ENCODE peak calls at places on chromosomes 13 and 19, in five cellular contexts. T is transverse colon; X is ascending aorta; P is neuronal stem cell; I is CD8-positive, alpha-beta T cell. U is an unnamed sample. For H3K4me1, the result is how much of the 10 kb centered on the place peaks cover.

GRCh38 chr13:97329331-97329730 is 104.6 kb upstream of the RAP2A start:
- DNase-seq in T (no peak), X (no peak), P (no peak), I (no peak), U (no peak)

GRCh38 chr19:5355076-5355475 is 14.5 kb upstream of the PTPRS start:
- DNase-seq in T (no peak), X (no peak), P (no peak), I (no peak), U (no peak)

GRCh38 chr19:435056-435706 is 25.7 kb downstream of the SHC2 start:
- DNase-seq in T (no peak), X (no peak), P (no peak), I (no peak), U (no peak)

GRCh38 chr19:30253581-30253996 is 118.6 kb upstream of the ZNF536 start:
- DNase-seq in T (no peak), X (no peak), P (no peak), I (no peak), U (no peak)

GRCh38 chr13:36769545-36769944 is 49.5 kb upstream of the RFXAP start:
- DNase-seq in T (no peak), X (no peak), P (no peak), I (no peak), U (no peak)

GRCh38 chr19:23957660-23958281 is 43.1 kb downstream of the ZNF726 start:
- DNase-seq in T (peak), X (no peak), P (no peak), I (no peak), U (no peak)

GRCh38 chr19:5143471-5144411 is 174.8 kb downstream of the KDM4B start:
- DNase-seq in T (no peak), X (no peak), P (no peak), I (no peak), U (peak)

GRCh38 chr19:52670046-52670445 is 31.9 kb upstream of the ZNF83 start:
- DNase-seq in T (peak), X (no peak), P (no peak), I (no peak), U (no peak)

GRCh38 chr13:33524086-33524485 is 238.5 kb upstream of the STARD13 start:
- DNase-seq in T (no peak), X (no peak), P (no peak), I (no peak), U (no peak)

GRCh38 chr19:55220525-55220924 is 8.0 kb downstream of the TMEM86B start:
- DNase-seq in T (no peak), X (no peak), P (no peak), I (no peak), U (no peak)

GRCh38 chr19:40739030-40739839 is 11.0 kb downstream of the ACTMAP start:
- DNase-seq in T (no peak), X (no peak), P (no peak), I (no peak), U (no peak)

GRCh38 chr13:97432232-97432916 is 1.6 kb upstream of the RAP2A start:
- DNase-seq in T (no peak), X (no peak), P (no peak), I (no peak), U (peak)

GRCh38 chr13:66224644-66225043 is 1005.5 kb downstream of the PCDH9 start:
- DNase-seq in T (no peak), X (no peak), P (no peak), I (no peak), U (no peak)

GRCh38 chr13:102567857-102568256 is 28.9 kb upstream of the TPP2 start:
- DNase-seq in T (no peak), X (no peak), P (no peak), I (no peak), U (no peak)

GRCh38 chr19:23996549-23996948 is 81.9 kb downstream of the ZNF726 start:
- DNase-seq in T (no peak), X (no peak), P (no peak), I (no peak), U (peak)

GRCh38 chr19:35596366-35596999 is 10.5 kb downstream of the PMIS2 start:
- DNase-seq in T (no peak), X (no peak), P (no peak), I (no peak), U (peak)

GRCh38 chr19:926595-927043 is 784 bp downstream of the ARID3A start:
- DNase-seq in T (peak), X (peak), P (no peak), I (no peak), U (peak)

GRCh38 chr19:38384209-38385027 is 3.4 kb downstream of the GGN start:
- DNase-seq in T (no peak), X (no peak), P (no peak), I (no peak), U (peak)

GRCh38 chr13:97221989-97222700 is at the start of gene MBNL2:
- DNase-seq in T (peak), X (peak), P (peak), I (peak), U (peak)

GRCh38 chr13:43732726-43733125 is 54.0 kb downstream of the ENOX1 start:
- DNase-seq in T (no peak), X (no peak), P (no peak), I (no peak), U (no peak)

GRCh38 chr13:24264976-24265375 is 44.4 kb upstream of the C1QTNF9 start:
- DNase-seq in T (peak), X (no peak), P (no peak), I (peak), U (no peak)

GRCh38 chr13:61255035-61255796 is 160.4 kb downstream of the PCDH20 start:
- DNase-seq in T (no peak), X (no peak), P (no peak), I (no peak), U (peak)

GRCh38 chr19:3398114-3398899 is 31.9 kb downstream of the NFIC start:
- DNase-seq in T (peak), X (peak), P (no peak), I (no peak), U (no peak)

GRCh38 chr19:40974633-40975037 is 16.4 kb upstream of the CYP2B6 start:
- DNase-seq in T (peak), X (peak), P (peak), I (peak), U (peak)

GRCh38 chr19:12159773-12160414 is 3.0 kb upstream of the ZNF136 start:
- DNase-seq in T (no peak), X (no peak), P (no peak), I (no peak), U (peak)

GRCh38 chr13:50129065-50129922 is 114.0 kb downstream of the KCNRG start:
- DNase-seq in T (no peak), X (no peak), P (peak), I (no peak), U (peak)

GRCh38 chr13:84641491-84641890 is 759.2 kb upstream of the SLITRK1 start:
- DNase-seq in T (no peak), X (no peak), P (no peak), I (no peak), U (no peak)

GRCh38 chr19:33998739-33999345 is 173.5 kb upstream of the LSM14A start:
- DNase-seq in T (no peak), X (no peak), P (no peak), I (no peak), U (peak)

GRCh38 chr19:33797821-33798633 is 1.4 kb downstream of the KCTD15 start:
- DNase-seq in T (peak), X (peak), P (peak), I (no peak), U (peak)

GRCh38 chr19:11005521-11005920 is 44.7 kb downstream of the SMARCA4 start:
- DNase-seq in T (no peak), X (no peak), P (no peak), I (no peak), U (no peak)

GRCh38 chr19:16380314-16380695 is 55.7 kb downstream of the KLF2 start:
- DNase-seq in T (no peak), X (no peak), P (no peak), I (no peak), U (no peak)
- H3K4me1 ChIP-seq in T (under half), X (under half), P (under half), I (half or more), U (under half)

GRCh38 chr13:30927595-30927994 is 4.9 kb upstream of the TEX26 start:
- DNase-seq in T (no peak), X (no peak), P (no peak), I (no peak), U (no peak)
- H3K4me3 ChIP-seq in T (no peak), X (no peak), P (no peak), I (no peak), U (no peak)

DNA sequence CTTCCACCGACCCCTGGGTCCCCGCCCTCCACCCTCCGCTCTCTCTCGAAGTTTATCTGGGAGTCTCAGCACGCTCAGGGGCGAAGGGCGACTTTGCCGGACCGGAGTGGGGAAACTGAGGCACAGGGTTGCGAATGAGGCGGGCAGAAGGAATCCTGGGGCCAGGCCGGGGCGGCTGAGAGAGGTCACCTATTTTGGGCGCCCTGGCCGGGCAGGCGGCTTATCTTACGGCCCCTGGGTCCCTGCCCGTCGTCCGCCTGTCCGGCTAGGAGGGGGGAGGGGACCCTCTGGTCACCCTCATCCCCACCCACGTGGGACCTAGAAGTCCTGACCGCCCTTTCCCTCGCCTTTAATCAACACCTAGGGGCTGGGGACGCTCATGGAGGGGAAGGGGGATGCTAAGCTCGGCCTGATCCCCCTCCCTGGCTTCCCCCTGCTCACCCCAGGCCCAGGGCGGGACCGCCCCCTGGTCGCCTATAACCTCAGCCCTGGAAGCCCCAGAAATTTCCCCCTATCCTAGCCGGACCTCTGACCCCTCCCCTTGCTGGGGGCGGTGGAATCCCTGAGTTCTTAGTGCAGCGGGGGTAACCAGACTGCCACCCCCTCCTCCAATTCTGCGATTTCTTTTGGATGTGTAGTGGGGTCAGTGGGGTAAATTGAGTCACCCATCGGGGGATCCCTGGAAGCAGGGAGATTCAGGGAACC is 556 bp downstream of the TRIP10 start:
- DNase-seq in T (peak), X (no peak), P (no peak), I (no peak), U (peak)
- H3K4me1 ChIP-seq in T (half or more), X (under half), P (under half), I (under half), U (half or more)

DNA sequence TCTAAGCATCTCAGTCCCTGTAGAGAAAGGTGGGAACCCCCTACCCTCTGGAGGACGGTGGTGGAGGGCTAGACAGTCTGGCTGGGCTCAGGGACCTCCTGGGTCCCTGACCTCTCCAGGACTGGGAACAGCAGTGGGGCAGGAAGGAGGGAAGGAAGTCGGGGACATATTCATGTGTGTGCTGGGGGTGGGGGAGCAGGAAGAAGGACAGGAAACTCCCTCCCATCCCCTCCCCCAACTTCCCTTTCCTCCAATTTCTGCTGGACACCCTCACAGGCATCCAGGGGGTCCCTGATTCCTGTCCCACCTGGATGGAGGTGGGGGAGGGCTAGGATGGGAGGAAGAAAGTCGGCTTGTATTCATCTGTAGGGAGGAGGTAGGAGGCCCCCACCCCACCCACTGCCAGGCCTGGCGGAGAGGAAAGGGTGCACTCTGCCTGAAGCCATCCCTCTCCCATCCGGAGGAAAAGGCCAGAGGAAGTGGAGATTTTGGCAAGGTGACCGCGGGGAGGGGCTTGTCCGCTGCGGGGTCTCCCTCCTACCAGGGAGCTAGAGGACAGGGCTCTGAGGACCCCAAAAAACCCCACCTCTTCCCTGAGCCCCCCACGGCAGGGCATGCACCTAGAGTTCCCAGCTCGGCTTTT is 2.3 kb downstream of the NOVA2 start:
- DNase-seq in T (no peak), X (no peak), P (no peak), I (no peak), U (no peak)
- H3K4me3 ChIP-seq in T (no peak), X (no peak), P (no peak), I (no peak), U (no peak)

GRCh38 chr13:42272776-42273175 is 824 bp downstream of the AKAP11 start:
- DNase-seq in T (no peak), X (no peak), P (no peak), I (no peak), U (no peak)
- H3K4me1 ChIP-seq in T (under half), X (under half), P (under half), I (under half), U (under half)